ENCODE peak calls at places on chromosomes 1 and 21, in ten cellular contexts. One of them, this sample, is unnamed.

GRCh38 chr1:110067957-110068645 is 2.4 kb downstream of the ALX3 start:
- DNase-seq in thyroid gland: peak; percentile 32
- DNase-seq in IMR-90: no peak
- DNase-seq in foreskin keratinocyte: no peak
- DNase-seq in CD8-positive, alpha-beta memory T cell: peak; percentile 9
- DNase-seq in upper lobe of right lung: no peak
- DNase-seq in OCI-LY7: no peak
- DNase-seq in endodermal cell: peak; percentile 84
- DNase-seq in HCT116: no peak
- DNase-seq in GM23248: no peak
- DNase-seq in this sample: no peak

GRCh38 chr1:67451377-67451776 is 21.2 kb upstream of the SERBP1 start:
- DNase-seq in thyroid gland: no peak
- DNase-seq in GM23248: no peak
- DNase-seq in OCI-LY7: no peak
- DNase-seq in upper lobe of right lung: no peak
- DNase-seq in CD8-positive, alpha-beta memory T cell: no peak
- DNase-seq in endodermal cell: no peak
- DNase-seq in IMR-90: no peak
- DNase-seq in foreskin keratinocyte: no peak
- DNase-seq in HCT116: no peak
- DNase-seq in this sample: no peak

GRCh38 chr21:43793243-43793642 is 3.9 kb downstream of the RRP1 start:
- DNase-seq in foreskin keratinocyte: no peak
- DNase-seq in GM23248: no peak
- DNase-seq in HCT116: no peak
- DNase-seq in endodermal cell: no peak
- DNase-seq in OCI-LY7: no peak
- DNase-seq in thyroid gland: no peak
- DNase-seq in IMR-90: no peak
- DNase-seq in upper lobe of right lung: no peak
- DNase-seq in CD8-positive, alpha-beta memory T cell: no peak
- DNase-seq in this sample: no peak

GRCh38 chr1:5620418-5620817 is 371.8 kb downstream of the NPHP4 start:
- DNase-seq in thyroid gland: no peak
- DNase-seq in upper lobe of right lung: no peak
- DNase-seq in OCI-LY7: no peak
- DNase-seq in HCT116: no peak
- DNase-seq in IMR-90: no peak
- DNase-seq in endodermal cell: no peak
- DNase-seq in GM23248: no peak
- DNase-seq in foreskin keratinocyte: no peak
- DNase-seq in CD8-positive, alpha-beta memory T cell: no peak
- DNase-seq in this sample: no peak

GRCh38 chr1:226862900-226863299 is 7.5 kb upstream of the PSEN2 start:
- DNase-seq in GM23248: peak; percentile 68
- DNase-seq in foreskin keratinocyte: no peak
- DNase-seq in endodermal cell: no peak
- DNase-seq in IMR-90: peak; percentile 73
- DNase-seq in OCI-LY7: no peak
- DNase-seq in HCT116: no peak
- DNase-seq in CD8-positive, alpha-beta memory T cell: no peak
- DNase-seq in upper lobe of right lung: no peak
- DNase-seq in thyroid gland: no peak
- DNase-seq in this sample: no peak

GRCh38 chr1:186239211-186239610 is 135.8 kb downstream of the TPR start:
- DNase-seq in CD8-positive, alpha-beta memory T cell: no peak
- DNase-seq in foreskin keratinocyte: no peak
- DNase-seq in endodermal cell: no peak
- DNase-seq in upper lobe of right lung: no peak
- DNase-seq in thyroid gland: no peak
- DNase-seq in HCT116: no peak
- DNase-seq in OCI-LY7: no peak
- DNase-seq in IMR-90: no peak
- DNase-seq in GM23248: no peak
- DNase-seq in this sample: no peak

GRCh38 chr1:111204923-111205723 is 4.7 kb upstream of the DENND2D start:
- DNase-seq in CD8-positive, alpha-beta memory T cell: no peak
- DNase-seq in IMR-90: no peak
- DNase-seq in OCI-LY7: no peak
- DNase-seq in foreskin keratinocyte: no peak
- DNase-seq in endodermal cell: no peak
- DNase-seq in HCT116: no peak
- DNase-seq in upper lobe of right lung: no peak
- DNase-seq in thyroid gland: no peak
- DNase-seq in GM23248: no peak
- DNase-seq in this sample: no peak

GRCh38 chr1:1173793-1174415 is at the start of gene TTLL10:
- DNase-seq in IMR-90: no peak
- DNase-seq in endodermal cell: peak; percentile 93
- DNase-seq in GM23248: no peak
- DNase-seq in OCI-LY7: no peak
- DNase-seq in CD8-positive, alpha-beta memory T cell: peak; percentile 59
- DNase-seq in HCT116: no peak
- DNase-seq in foreskin keratinocyte: no peak
- DNase-seq in thyroid gland: no peak
- DNase-seq in upper lobe of right lung: no peak
- DNase-seq in this sample: peak; percentile 35

DNA sequence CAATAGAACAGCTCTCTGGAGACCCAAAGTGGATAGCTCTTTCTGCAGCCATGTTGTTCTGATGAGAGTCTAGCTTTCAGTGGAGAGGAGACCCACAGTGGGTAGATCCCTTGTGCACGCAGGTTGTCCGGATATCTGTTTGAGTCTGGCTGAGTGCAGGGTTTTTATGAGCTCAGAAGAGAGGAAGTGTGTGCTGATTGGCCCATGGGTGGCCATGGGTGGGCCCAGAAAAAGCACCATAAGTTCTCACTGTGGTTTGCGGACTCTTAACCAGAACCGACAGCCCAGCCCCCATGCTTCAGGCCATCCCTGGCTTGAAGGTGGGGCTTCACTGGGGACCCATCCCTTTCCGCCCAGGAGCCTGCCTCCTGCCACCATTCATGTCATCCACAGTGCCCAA is 17.0 kb downstream of the FAM20B start:
- DNase-seq in HCT116: no peak
- DNase-seq in upper lobe of right lung: no peak
- DNase-seq in endodermal cell: no peak
- DNase-seq in foreskin keratinocyte: no peak
- DNase-seq in IMR-90: no peak
- DNase-seq in thyroid gland: no peak
- DNase-seq in CD8-positive, alpha-beta memory T cell: no peak
- DNase-seq in OCI-LY7: no peak
- DNase-seq in GM23248: no peak
- DNase-seq in this sample: no peak
- H3K27ac ChIP-seq in HCT116: no peak overlapping the region
- H3K27ac ChIP-seq in upper lobe of right lung: no peak overlapping the region
- H3K27ac ChIP-seq in endodermal cell: no peak overlapping the region
- H3K27ac ChIP-seq in foreskin keratinocyte: no peak overlapping the region
- H3K27ac ChIP-seq in IMR-90: no peak overlapping the region
- H3K27ac ChIP-seq in thyroid gland: no peak overlapping the region
- H3K27ac ChIP-seq in CD8-positive, alpha-beta memory T cell: no peak overlapping the region
- H3K27ac ChIP-seq in OCI-LY7: no peak overlapping the region
- H3K27ac ChIP-seq in GM23248: no peak overlapping the region
- H3K27ac ChIP-seq in this sample: no peak overlapping the region

DNA sequence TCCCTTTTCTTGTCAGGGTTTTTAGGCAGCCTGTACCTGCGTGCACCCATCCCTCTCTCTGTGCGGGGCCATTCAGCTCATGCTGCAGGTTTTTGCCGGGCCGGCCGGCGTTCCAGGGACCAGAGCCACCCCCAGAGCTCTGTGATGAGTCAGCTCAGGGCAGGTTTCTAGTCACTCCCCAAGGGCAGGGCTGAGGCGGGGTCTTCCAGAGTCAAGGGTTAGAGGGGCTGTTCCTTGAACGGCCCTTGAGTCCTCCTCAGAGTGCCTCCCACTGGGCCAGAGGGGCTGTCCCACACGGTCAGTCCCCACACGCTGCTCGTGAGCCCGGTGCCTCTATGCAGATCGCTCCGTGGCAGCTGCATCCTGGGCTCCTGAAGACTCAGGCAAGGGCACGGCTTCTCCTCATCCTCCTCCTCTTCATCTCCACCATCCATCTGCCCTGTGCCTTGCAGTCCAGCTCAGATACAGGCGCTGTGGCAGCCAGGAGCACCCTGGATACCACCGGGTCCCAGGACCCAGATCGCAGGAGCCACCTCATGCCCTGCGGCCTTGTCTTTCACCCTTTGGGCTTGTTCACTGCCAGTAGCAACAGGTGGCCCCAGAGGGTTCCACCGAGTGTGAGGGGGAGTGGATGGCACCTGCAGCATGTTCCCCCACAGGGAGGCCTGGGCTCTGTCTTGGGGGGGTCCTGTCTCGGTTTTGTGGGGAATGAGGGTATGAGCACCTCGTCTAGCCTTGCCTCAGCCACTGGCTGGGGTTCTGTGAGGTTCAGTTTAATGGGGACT is 17.4 kb downstream of the SLX9 start:
- DNase-seq in OCI-LY7: no peak
- DNase-seq in HCT116: no peak
- DNase-seq in upper lobe of right lung: no peak
- DNase-seq in foreskin keratinocyte: no peak
- DNase-seq in endodermal cell: no peak
- DNase-seq in IMR-90: no peak
- DNase-seq in thyroid gland: no peak
- DNase-seq in CD8-positive, alpha-beta memory T cell: no peak
- DNase-seq in GM23248: no peak
- DNase-seq in this sample: no peak
- H3K27ac ChIP-seq in OCI-LY7: no peak overlapping the region
- H3K27ac ChIP-seq in HCT116: no peak overlapping the region
- H3K27ac ChIP-seq in upper lobe of right lung: peak overlapping the region; percentile 76
- H3K27ac ChIP-seq in foreskin keratinocyte: no peak overlapping the region
- H3K27ac ChIP-seq in endodermal cell: peak overlapping the region; percentile 85
- H3K27ac ChIP-seq in IMR-90: no peak overlapping the region
- H3K27ac ChIP-seq in thyroid gland: no peak overlapping the region
- H3K27ac ChIP-seq in CD8-positive, alpha-beta memory T cell: no peak overlapping the region
- H3K27ac ChIP-seq in GM23248: no peak overlapping the region
- H3K27ac ChIP-seq in this sample: no peak overlapping the region

GRCh38 chr1:94992161-94992560 is 65.3 kb upstream of the CNN3 start:
- DNase-seq in GM23248: no peak
- DNase-seq in HCT116: no peak
- DNase-seq in OCI-LY7: no peak
- DNase-seq in IMR-90: no peak
- DNase-seq in endodermal cell: no peak
- DNase-seq in upper lobe of right lung: no peak
- DNase-seq in thyroid gland: no peak
- DNase-seq in foreskin keratinocyte: no peak
- DNase-seq in CD8-positive, alpha-beta memory T cell: no peak
- DNase-seq in this sample: no peak

GRCh38 chr1:94998128-94998527 is 71.2 kb upstream of the CNN3 start:
- DNase-seq in upper lobe of right lung: no peak
- DNase-seq in foreskin keratinocyte: no peak
- DNase-seq in IMR-90: no peak
- DNase-seq in thyroid gland: no peak
- DNase-seq in endodermal cell: no peak
- DNase-seq in OCI-LY7: no peak
- DNase-seq in CD8-positive, alpha-beta memory T cell: no peak
- DNase-seq in GM23248: no peak
- DNase-seq in HCT116: no peak
- DNase-seq in this sample: no peak

GRCh38 chr1:94994805-94995204 is 67.9 kb upstream of the CNN3 start:
- DNase-seq in upper lobe of right lung: no peak
- DNase-seq in foreskin keratinocyte: no peak
- DNase-seq in GM23248: no peak
- DNase-seq in OCI-LY7: no peak
- DNase-seq in CD8-positive, alpha-beta memory T cell: no peak
- DNase-seq in thyroid gland: no peak
- DNase-seq in IMR-90: no peak
- DNase-seq in endodermal cell: no peak
- DNase-seq in HCT116: no peak
- DNase-seq in this sample: no peak

GRCh38 chr1:94992863-94993563 is 66.1 kb upstream of the CNN3 start:
- DNase-seq in thyroid gland: no peak
- DNase-seq in CD8-positive, alpha-beta memory T cell: no peak
- DNase-seq in upper lobe of right lung: no peak
- DNase-seq in OCI-LY7: no peak
- DNase-seq in GM23248: no peak
- DNase-seq in HCT116: no peak
- DNase-seq in endodermal cell: no peak
- DNase-seq in IMR-90: no peak
- DNase-seq in foreskin keratinocyte: no peak
- DNase-seq in this sample: no peak

DNA sequence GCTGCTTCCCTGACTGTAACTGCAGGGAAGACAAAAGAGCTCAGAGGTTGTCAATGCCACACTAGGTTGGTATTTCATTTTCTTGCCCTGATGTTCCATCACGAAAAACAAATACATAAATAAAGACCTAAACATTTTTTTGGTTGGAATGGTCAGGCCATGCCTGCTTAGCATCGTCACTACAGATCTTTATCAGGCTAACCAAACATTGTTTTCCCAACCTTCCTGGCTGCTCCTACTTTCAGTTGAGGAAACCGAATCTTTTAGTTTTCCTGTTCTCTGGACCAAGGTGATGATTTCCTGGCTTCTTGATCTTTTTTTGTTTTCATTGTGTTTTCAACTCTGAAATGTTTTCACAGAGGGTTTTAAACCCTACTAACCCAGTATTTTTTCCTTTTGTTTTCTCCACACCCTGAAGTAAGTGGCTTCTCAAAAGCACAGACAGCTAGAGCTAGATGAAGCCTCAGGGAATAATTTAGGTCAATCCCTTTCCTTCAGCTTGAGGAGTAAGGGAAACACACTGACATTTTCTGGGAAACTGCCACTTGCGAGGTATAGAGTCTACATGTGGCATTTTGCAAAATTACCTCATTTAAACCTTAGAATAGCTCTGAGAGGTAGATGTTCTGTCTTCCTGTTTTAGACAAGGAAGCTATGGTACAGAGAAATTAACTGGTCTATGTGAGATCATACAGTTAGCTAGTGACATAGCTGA is 67.2 kb upstream of the CNN3 start:
- DNase-seq in OCI-LY7: no peak
- DNase-seq in HCT116: no peak
- DNase-seq in CD8-positive, alpha-beta memory T cell: no peak
- DNase-seq in foreskin keratinocyte: no peak
- DNase-seq in GM23248: no peak
- DNase-seq in thyroid gland: no peak
- DNase-seq in upper lobe of right lung: no peak
- DNase-seq in IMR-90: no peak
- DNase-seq in endodermal cell: no peak
- DNase-seq in this sample: no peak
- H3K27ac ChIP-seq in OCI-LY7: no peak overlapping the region
- H3K27ac ChIP-seq in HCT116: no peak overlapping the region
- H3K27ac ChIP-seq in CD8-positive, alpha-beta memory T cell: no peak overlapping the region
- H3K27ac ChIP-seq in foreskin keratinocyte: no peak overlapping the region
- H3K27ac ChIP-seq in GM23248: no peak overlapping the region
- H3K27ac ChIP-seq in thyroid gland: peak overlapping the region; percentile 27
- H3K27ac ChIP-seq in upper lobe of right lung: no peak overlapping the region
- H3K27ac ChIP-seq in IMR-90: no peak overlapping the region
- H3K27ac ChIP-seq in endodermal cell: no peak overlapping the region
- H3K27ac ChIP-seq in this sample: no peak overlapping the region

DNA sequence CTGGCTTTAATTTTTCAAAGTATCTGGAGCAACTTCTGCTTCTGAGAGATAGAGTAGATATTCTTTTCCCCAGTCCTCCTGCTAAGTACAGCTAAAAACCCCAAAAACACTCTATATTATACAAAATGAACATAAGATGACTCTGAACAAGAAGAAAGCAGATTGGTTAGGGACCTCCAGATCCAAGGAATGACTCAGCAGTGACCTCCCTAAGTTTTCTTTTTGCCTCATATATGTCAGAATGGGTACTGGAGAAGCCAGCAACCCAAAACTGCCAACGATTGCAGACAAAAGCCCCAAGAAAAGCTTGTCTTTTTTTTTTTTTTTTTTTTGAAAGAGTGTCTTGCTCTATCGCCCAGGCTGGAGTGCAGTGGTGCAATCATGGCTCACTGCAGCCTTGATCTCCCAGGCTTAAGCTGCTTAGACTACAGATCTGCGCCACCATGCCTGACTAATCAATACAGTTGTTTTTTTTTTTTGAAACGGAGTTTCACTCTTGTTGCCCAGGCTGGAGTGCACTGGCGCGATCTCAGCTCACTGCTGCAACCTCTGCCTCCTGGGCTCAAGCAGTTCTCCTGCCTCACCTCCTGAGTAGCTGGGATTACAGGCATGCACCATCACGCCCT is 22.7 kb downstream of the NDUFS5 start:
- DNase-seq in CD8-positive, alpha-beta memory T cell: no peak
- DNase-seq in IMR-90: no peak
- DNase-seq in foreskin keratinocyte: no peak
- DNase-seq in upper lobe of right lung: peak; percentile 6
- DNase-seq in OCI-LY7: no peak
- DNase-seq in endodermal cell: no peak
- DNase-seq in thyroid gland: peak; percentile 57
- DNase-seq in HCT116: no peak
- DNase-seq in GM23248: peak; percentile 15
- DNase-seq in this sample: no peak
- H3K27ac ChIP-seq in CD8-positive, alpha-beta memory T cell: no peak overlapping the region
- H3K27ac ChIP-seq in IMR-90: no peak overlapping the region
- H3K27ac ChIP-seq in foreskin keratinocyte: no peak overlapping the region
- H3K27ac ChIP-seq in upper lobe of right lung: peak overlapping the region; percentile 51
- H3K27ac ChIP-seq in OCI-LY7: no peak overlapping the region
- H3K27ac ChIP-seq in endodermal cell: no peak overlapping the region
- H3K27ac ChIP-seq in thyroid gland: no peak overlapping the region
- H3K27ac ChIP-seq in HCT116: no peak overlapping the region
- H3K27ac ChIP-seq in GM23248: peak overlapping the region; percentile 98
- H3K27ac ChIP-seq in this sample: no peak overlapping the region

This sample was measured in colonic mucosa.